ENCODE peak calls at places on chromosomes 2 and 18, in seven cellular contexts. Q is astrocyte, I is cardiac fibroblast, V is mammary epithelial cell, A is OCI-LY7, Z is astrocyte of the spinal cord, C is AG09309. S is an unnamed sample.

GRCh38 chr2:105116348-105116747 is 78.5 kb downstream of the MRPS9 start:
- DNase-seq in I (no peak), V (no peak), Z (no peak), C (no peak), A (no peak), Q (no peak), S (no peak)

GRCh38 chr2:20179755-20180594 is 45.0 kb downstream of the SDC1 start:
- DNase-seq in C (no peak), V (peak), Z (no peak), Q (no peak), I (no peak), A (no peak), S (no peak)

GRCh38 chr2:19021100-19021476 is 337.3 kb downstream of the OSR1 start:
- DNase-seq in I (peak), V (peak), Q (peak), Z (peak), A (no peak), C (peak), S (peak)

GRCh38 chr2:43169091-43169936 is 57.1 kb downstream of the ZFP36L2 start:
- DNase-seq in I (no peak), A (peak), Q (no peak), V (no peak), C (no peak), Z (no peak), S (no peak)

GRCh38 chr18:77119101-77119850 is 13.3 kb downstream of the MBP start:
- DNase-seq in C (no peak), A (no peak), Z (no peak), I (no peak), Q (no peak), V (no peak), S (no peak)

GRCh38 chr2:105893011-105893995 is 148.6 kb downstream of the NCK2 start:
- DNase-seq in A (no peak), V (no peak), Z (no peak), Q (no peak), C (peak), I (no peak), S (peak)

GRCh38 chr2:191311627-191312026 is 66.4 kb downstream of the MYO1B start:
- DNase-seq in A (no peak), Z (peak), V (peak), Q (peak), C (no peak), I (peak), S (peak)

GRCh38 chr18:48542513-48543181 is 3.8 kb downstream of the CTIF start:
- DNase-seq in Q (no peak), A (no peak), I (no peak), Z (no peak), C (no peak), V (peak), S (no peak)

DNA sequence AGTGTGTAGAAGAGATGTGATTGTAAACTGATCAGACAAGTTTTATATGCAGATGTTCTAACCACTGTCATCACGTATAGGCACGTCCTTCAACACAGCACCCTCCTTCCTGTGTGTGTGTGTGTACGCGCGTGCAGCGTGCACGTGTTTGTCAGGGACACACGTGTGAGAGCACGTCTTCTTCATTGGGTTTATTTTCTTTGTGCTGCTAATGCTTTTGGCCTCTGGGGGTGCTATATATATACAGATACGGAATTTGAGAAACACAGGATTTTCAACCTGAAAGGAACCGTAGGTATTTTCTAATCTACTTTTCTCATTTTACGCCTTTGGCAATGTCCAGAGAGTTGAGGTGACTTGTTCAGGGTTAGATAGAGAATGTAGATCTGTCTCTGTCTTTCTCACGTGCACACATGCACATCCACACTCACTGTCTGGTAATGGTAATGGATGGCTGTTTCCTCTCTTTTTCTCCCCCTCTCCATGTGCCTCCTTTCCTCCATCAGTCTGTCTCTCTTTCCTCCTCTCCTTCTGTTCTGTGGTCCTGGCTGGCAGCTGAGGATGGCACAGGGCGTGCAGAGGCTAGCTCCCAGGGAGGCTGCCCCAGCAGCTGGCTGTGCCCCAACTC is 13.4 kb upstream of the CELF4 start:
- DNase-seq in A (peak), Z (peak), I (peak), Q (no peak), C (no peak), V (peak), S (peak)
- TF ChIP-seq CTCF in A (peak), Z (peak), I (no peak), Q (peak), C (peak), V (peak), S (peak)

GRCh38 chr18:3665780-3666525 is 216.0 kb downstream of the TGIF1 start:
- DNase-seq in A (peak), C (peak), Q (peak), Z (peak), V (peak), I (peak), S (peak)
- H3K4me3 ChIP-seq in A (peak), C (no peak), Q (peak), Z (no peak), V (peak), I (no peak), S (no peak)

GRCh38 chr18:36693931-36694661 is 134.7 kb downstream of the TPGS2 start:
- DNase-seq in V (no peak), Z (peak), C (peak), Q (no peak), A (no peak), I (no peak), S (no peak)

GRCh38 chr18:36692331-36692730 is 136.5 kb downstream of the TPGS2 start:
- DNase-seq in Z (peak), Q (peak), A (no peak), I (peak), V (no peak), C (peak), S (peak)

GRCh38 chr18:36685580-36685979 is 143.2 kb downstream of the TPGS2 start:
- DNase-seq in V (no peak), C (no peak), I (peak), Z (no peak), A (no peak), Q (no peak), S (no peak)

GRCh38 chr18:36692909-36693308 is 135.9 kb downstream of the TPGS2 start:
- DNase-seq in Z (no peak), I (no peak), A (no peak), C (no peak), V (no peak), Q (peak), S (no peak)

DNA sequence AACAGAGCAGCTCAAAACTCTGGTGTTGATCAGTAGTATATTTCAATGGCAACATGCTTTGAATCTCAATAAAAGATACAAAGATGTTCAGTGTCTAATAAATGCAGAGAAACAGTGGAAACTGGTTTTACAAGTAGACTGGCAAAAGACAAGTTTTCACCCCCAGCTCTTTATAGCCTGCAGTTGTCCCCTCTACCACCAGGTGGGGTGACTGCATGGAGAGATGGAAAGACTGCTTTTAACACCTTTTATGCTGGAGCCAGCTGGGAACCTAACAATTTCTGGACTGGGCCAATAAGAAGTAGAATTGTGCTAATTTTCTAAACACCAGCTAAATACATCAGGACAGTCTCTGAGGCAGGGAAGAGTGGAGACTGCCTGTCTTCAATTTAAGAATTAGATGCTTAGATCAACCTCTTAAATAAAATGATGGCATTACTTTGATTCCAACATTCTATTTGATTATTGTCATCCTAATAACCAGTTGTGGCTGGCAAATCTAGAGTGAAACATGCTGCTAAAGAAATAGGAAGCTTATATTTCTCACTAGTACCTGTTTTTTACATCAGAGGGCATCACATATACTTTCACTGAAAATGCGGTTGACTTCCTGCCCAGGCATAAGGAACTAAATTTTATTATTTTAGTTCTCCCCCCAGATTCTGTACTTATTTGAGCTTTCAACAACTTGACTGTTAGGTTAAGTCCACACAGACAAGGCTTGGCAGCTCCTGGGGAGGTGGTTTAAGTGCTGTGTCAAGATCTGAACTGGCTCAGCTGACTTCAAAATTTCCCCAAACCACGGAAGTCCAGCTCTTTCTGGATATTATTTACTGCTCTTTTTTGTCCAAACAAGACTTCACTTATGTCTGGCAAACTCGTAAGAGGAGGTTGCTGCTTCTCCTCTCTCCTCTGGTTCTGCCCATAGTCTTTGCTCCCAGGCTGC is 140.5 kb downstream of the TPGS2 start:
- DNase-seq in C (no peak), A (peak), V (peak), Z (peak), Q (no peak), I (peak), S (no peak)
- TF ChIP-seq CTCF in C (peak), A (peak), V (peak), Z (peak), Q (peak), I (peak), S (peak)

DNA sequence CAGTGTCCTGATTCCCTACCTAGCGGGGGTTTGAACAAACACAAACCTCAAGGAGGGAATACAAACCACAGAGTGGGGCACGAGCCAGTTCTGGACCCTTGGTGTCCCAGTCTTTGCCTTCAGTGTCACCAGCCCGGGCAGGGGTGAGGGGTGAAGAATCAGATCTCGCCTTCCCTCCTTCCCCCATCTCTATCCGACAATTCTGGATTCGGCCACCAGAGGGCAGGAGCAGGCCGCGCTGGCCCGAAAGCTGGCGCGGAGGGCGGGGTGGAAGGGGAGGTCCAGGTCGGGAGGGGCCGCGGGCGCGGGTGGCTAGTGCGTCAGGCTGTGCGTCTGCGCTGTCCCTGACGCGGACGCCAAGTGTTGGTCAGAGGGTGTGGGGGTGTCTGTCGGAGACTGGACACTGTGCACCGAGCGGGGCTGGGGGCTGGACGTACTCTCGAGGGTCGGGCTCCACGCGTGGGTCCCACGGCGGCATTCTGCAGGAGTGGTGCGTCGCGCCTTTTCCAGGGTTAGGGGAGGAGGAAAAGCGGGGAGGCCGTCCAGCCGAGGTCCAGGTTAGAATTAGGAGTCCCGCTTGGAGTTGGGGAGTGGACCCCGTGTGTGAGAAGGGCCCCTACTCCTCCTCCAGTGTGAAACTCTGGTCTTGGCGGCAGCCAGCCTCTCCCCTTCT is 2.9 kb upstream of the CRYBA2 start:
- DNase-seq in Q (peak), A (peak), Z (peak), C (peak), I (peak), V (peak), S (peak)
- H3K4me3 ChIP-seq in Q (no peak), A (no peak), Z (peak), C (peak), I (peak), V (peak), S (peak)

DNA sequence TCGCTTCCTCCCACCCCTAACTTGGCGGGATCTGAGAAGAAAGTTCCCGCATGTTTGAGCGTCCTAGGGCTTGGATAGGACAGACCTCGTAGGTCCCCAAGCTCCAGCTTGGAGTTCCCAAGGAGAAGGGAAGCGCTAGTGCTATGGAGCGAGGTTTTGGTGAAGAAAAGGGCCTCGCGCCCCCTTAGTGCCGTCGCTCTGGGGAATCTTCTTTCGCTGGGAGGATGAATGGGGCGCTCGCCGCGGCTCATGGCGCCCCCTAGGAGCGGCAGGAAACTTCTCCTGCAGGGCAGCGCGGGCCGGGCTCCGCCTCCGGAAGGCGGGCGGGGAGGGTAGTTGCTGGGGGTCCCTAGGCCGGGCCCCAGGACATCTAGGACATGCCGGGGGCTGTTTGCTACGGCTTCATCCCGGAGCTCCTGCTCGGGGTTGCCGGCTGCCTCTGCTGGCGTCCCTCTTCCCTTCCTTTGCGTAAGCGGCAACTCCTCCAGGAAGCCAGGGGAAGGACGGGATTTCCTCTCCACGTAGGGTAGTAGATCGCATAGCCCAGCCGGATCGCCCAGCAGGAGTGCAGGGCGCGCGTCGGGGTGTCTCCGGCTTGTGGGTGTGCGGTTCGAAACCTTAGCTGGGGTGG is 11.9 kb upstream of the SKOR2 start:
- DNase-seq in A (no peak), Z (no peak), C (no peak), I (peak), Q (no peak), V (no peak), S (no peak)
- TF ChIP-seq CTCF in A (no peak), Z (peak), C (peak), I (peak), Q (peak), V (no peak), S (peak)

GRCh38 chr2:236177967-236178909 is 10.1 kb upstream of the GBX2 start:
- DNase-seq in Z (peak), Q (peak), C (no peak), A (no peak), I (peak), V (no peak), S (no peak)

GRCh38 chr2:236178921-236179652 is 10.9 kb upstream of the GBX2 start:
- DNase-seq in V (no peak), Q (peak), C (no peak), A (no peak), I (no peak), Z (no peak), S (no peak)

GRCh38 chr2:236179653-236180500 is 11.7 kb upstream of the GBX2 start:
- DNase-seq in C (no peak), Z (no peak), V (peak), Q (peak), I (peak), A (no peak), S (no peak)

GRCh38 chr2:236180501-236180816 is 12.3 kb upstream of the GBX2 start:
- DNase-seq in V (no peak), I (no peak), Z (no peak), C (no peak), A (no peak), Q (no peak), S (no peak)

DNA sequence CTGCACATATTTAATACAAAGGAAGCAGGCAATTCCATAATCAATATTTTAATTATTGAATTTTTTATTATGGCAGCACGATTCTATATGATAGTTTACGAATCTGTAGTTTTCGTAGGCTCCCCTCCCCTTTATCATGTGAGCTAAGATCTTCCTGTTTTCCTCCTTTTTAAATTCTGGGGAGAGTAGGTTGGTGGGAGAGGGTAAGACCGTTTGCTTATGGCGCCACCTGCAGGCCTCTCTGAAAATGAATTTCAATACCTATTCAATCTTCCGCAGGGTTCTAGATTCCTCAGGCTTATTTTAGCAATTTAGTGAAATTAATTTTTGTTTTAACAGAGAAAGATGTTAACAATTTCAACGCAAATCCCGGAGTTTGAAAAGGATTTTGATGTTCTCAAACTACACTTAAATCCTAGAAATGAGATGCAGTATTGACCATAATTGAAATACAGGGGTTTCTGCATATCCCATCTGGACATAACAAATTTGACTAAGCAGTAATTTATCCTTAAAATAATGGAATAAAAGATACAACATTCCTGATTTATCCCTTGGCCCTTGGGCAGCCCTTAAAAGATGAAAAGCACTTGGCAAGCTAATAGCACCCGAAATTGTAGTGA is 12.8 kb upstream of the GBX2 start:
- DNase-seq in A (peak), C (peak), V (no peak), Z (peak), I (peak), Q (peak), S (peak)
- H3K4me3 ChIP-seq in A (no peak), C (no peak), V (no peak), Z (no peak), I (no peak), Q (no peak), S (no peak)